ENCODE peak calls at places on chromosomes 6 and 20, in ten cellular contexts. One of them, this sample, is unnamed.
A peak's percentile ranks its signal among the peaks of the same experiment; 100 is the strongest.

GRCh38 chr20:19921349-19921793 is 95.8 kb upstream of the NAA20 start:
- DNase-seq in tibial nerve: no peak
- DNase-seq in testis: no peak
- DNase-seq in ovary: no peak
- DNase-seq in GM12892: no peak
- DNase-seq in stomach: no peak
- DNase-seq in lower leg skin: no peak
- DNase-seq in H1: peak; percentile 55
- DNase-seq in IMR-90: no peak
- DNase-seq in vagina: no peak
- DNase-seq in this sample: peak; percentile 17

GRCh38 chr6:155883741-155884140 is 428.1 kb upstream of the NOX3 start:
- DNase-seq in lower leg skin: no peak
- DNase-seq in IMR-90: peak; percentile 76
- DNase-seq in GM12892: no peak
- DNase-seq in testis: peak; percentile 43
- DNase-seq in vagina: no peak
- DNase-seq in stomach: no peak
- DNase-seq in H1: no peak
- DNase-seq in ovary: no peak
- DNase-seq in tibial nerve: no peak
- DNase-seq in this sample: no peak

GRCh38 chr6:53359843-53360834 is 11.4 kb upstream of the ELOVL5 start:
- DNase-seq in testis: peak; percentile 53
- DNase-seq in vagina: no peak
- DNase-seq in tibial nerve: no peak
- DNase-seq in IMR-90: peak; percentile 13
- DNase-seq in H1: no peak
- DNase-seq in GM12892: no peak
- DNase-seq in lower leg skin: no peak
- DNase-seq in ovary: no peak
- DNase-seq in stomach: no peak
- DNase-seq in this sample: peak; percentile 13

GRCh38 chr6:50822078-50822476 is 3.4 kb downstream of the TFAP2B start:
- DNase-seq in GM12892: no peak
- DNase-seq in IMR-90: no peak
- DNase-seq in ovary: no peak
- DNase-seq in testis: no peak
- DNase-seq in lower leg skin: no peak
- DNase-seq in tibial nerve: no peak
- DNase-seq in vagina: no peak
- DNase-seq in stomach: no peak
- DNase-seq in H1: no peak
- DNase-seq in this sample: no peak

GRCh38 chr20:25270829-25271251 is 23.0 kb downstream of the PYGB start:
- DNase-seq in stomach: peak; percentile 33
- DNase-seq in IMR-90: no peak
- DNase-seq in vagina: no peak
- DNase-seq in tibial nerve: no peak
- DNase-seq in H1: peak; percentile 29
- DNase-seq in testis: peak; percentile 9
- DNase-seq in ovary: no peak
- DNase-seq in lower leg skin: peak; percentile 50
- DNase-seq in GM12892: no peak
- DNase-seq in this sample: peak; percentile 0

GRCh38 chr6:16163535-16164300 is 34.8 kb downstream of the MYLIP start:
- DNase-seq in IMR-90: no peak
- DNase-seq in lower leg skin: no peak
- DNase-seq in testis: no peak
- DNase-seq in GM12892: no peak
- DNase-seq in stomach: no peak
- DNase-seq in tibial nerve: no peak
- DNase-seq in H1: no peak
- DNase-seq in ovary: no peak
- DNase-seq in vagina: no peak
- DNase-seq in this sample: no peak

GRCh38 chr6:90048191-90048969 is 154.1 kb downstream of the GJA10 start:
- DNase-seq in tibial nerve: no peak
- DNase-seq in stomach: no peak
- DNase-seq in IMR-90: no peak
- DNase-seq in GM12892: no peak
- DNase-seq in lower leg skin: no peak
- DNase-seq in testis: no peak
- DNase-seq in ovary: no peak
- DNase-seq in vagina: peak; percentile 64
- DNase-seq in H1: no peak
- DNase-seq in this sample: no peak

GRCh38 chr20:58162976-58163375 is 65.5 kb downstream of the ANKRD60 start:
- DNase-seq in GM12892: no peak
- DNase-seq in stomach: no peak
- DNase-seq in testis: no peak
- DNase-seq in vagina: no peak
- DNase-seq in H1: no peak
- DNase-seq in ovary: no peak
- DNase-seq in lower leg skin: no peak
- DNase-seq in IMR-90: no peak
- DNase-seq in tibial nerve: no peak
- DNase-seq in this sample: no peak

GRCh38 chr6:136549359-136550044 is 720 bp downstream of the MAP7 start:
- DNase-seq in tibial nerve: no peak
- DNase-seq in H1: peak; percentile 83
- DNase-seq in ovary: no peak
- DNase-seq in stomach: peak; percentile 31
- DNase-seq in lower leg skin: peak; percentile 83
- DNase-seq in testis: peak; percentile 70
- DNase-seq in vagina: no peak
- DNase-seq in GM12892: no peak
- DNase-seq in IMR-90: no peak
- DNase-seq in this sample: peak; percentile 30

DNA sequence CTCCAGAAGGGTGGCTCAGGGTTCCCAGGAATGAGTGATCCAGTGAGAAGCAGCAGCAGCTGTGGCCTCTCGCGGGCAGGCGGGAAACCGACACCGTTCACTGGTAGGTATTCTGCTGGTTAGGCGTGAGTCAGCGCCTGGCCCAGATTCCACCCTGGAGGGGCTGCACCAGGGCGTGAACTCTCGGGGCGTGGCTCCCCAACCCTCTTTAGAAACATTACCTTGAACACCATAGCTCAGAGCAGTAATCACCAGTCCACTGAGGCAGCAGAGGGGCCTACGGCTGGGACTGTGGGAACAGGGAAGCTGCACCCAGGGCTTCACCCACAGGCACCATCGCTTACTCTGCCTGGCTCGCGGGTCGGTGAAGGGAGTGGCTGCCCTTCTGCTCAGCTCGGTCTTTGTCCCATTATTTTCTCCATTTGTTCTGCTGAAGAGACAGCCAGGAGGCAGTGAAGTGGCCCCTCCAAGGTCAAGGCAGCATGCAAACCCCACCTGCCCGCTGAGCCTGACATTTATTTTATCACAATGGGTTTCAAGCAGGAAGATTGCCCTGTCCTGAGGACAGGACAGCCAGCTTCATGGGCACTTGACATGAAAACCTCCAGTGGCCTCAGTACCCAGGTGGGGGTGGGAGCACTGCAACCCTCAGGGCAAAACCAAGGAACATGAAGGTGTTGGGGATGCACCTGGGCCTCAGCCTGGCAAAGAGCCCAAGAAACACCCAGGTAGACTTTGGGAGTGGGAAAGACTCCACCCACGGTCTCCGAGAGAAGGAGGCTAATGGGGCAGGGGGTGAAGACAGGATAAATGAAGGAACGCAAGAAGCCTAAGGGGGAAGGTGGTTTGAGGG is 51.0 kb upstream of the CD93 start:
- DNase-seq in lower leg skin: no peak
- DNase-seq in H1: no peak
- DNase-seq in vagina: no peak
- DNase-seq in IMR-90: no peak
- DNase-seq in ovary: no peak
- DNase-seq in stomach: no peak
- DNase-seq in GM12892: no peak
- DNase-seq in testis: no peak
- DNase-seq in tibial nerve: no peak
- DNase-seq in this sample: no peak
- TF ChIP-seq POLR2A in lower leg skin: no peak
- TF ChIP-seq POLR2A in H1: no peak
- TF ChIP-seq POLR2A in vagina: no peak
- TF ChIP-seq POLR2A in IMR-90: no peak
- TF ChIP-seq POLR2A in ovary: no peak
- TF ChIP-seq POLR2A in stomach: no peak
- TF ChIP-seq POLR2A in GM12892: no peak
- TF ChIP-seq POLR2A in testis: no peak
- TF ChIP-seq POLR2A in tibial nerve: no peak
- TF ChIP-seq POLR2A in this sample: no peak

DNA sequence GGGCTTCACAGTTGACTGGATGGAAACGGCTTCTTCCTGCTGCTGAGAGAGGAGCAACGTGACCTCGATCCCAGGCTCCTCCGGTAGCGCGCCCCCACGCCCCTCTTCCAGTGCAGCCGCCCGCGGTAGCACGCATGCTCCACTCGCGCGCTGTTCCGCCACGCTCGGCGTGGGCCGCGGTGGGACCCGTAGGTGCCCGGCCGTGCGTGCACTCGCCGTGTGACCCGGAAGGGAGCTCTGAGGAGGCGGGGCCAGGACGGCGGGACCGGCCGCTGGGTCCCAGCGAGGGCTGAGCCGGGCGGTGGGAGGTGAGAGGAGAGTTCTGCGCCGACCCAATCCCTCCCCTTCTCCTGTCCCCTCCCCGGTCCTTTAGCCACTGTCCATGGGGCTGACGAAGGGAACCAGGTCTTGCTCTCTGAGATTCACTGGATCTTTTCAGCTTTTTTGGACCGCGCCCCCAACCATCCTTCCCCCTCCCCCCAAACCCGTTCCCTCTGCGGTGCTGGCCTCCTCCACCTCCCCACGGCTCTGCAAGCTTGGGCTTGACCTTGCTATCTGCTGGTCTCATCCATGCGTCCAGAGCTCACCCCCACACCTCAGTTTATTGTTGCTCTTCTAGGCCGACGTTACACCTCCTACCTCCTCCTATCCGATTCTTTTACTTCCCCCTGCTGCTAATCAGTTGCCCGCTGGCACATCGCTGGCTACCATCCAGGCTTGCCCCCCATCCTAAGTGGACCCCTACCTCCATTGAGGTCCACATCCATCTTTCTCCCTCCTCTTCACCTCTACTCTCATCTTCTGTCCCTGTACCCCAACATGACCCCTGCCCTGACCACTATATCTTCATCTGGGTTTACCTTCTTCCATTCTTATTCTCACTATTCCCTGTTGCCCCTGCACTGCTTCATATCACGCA is at the start of gene CUL9:
- DNase-seq in stomach: peak; percentile 88
- DNase-seq in vagina: no peak
- DNase-seq in IMR-90: peak; percentile 58
- DNase-seq in GM12892: peak; percentile 94
- DNase-seq in testis: peak; percentile 92
- DNase-seq in H1: peak; percentile 90
- DNase-seq in tibial nerve: peak; percentile 68
- DNase-seq in lower leg skin: peak; percentile 96
- DNase-seq in ovary: peak; percentile 87
- DNase-seq in this sample: peak; percentile 89
- TF ChIP-seq POLR2A in stomach: no peak
- TF ChIP-seq POLR2A in vagina: peak; percentile 28
- TF ChIP-seq POLR2A in IMR-90: peak; percentile 37
- TF ChIP-seq POLR2A in GM12892: peak; percentile 86
- TF ChIP-seq POLR2A in testis: no peak
- TF ChIP-seq POLR2A in H1: peak; percentile 92
- TF ChIP-seq POLR2A in tibial nerve: peak; percentile 56
- TF ChIP-seq POLR2A in lower leg skin: no peak
- TF ChIP-seq POLR2A in ovary: peak; percentile 33
- TF ChIP-seq POLR2A in this sample: peak; percentile 75

DNA sequence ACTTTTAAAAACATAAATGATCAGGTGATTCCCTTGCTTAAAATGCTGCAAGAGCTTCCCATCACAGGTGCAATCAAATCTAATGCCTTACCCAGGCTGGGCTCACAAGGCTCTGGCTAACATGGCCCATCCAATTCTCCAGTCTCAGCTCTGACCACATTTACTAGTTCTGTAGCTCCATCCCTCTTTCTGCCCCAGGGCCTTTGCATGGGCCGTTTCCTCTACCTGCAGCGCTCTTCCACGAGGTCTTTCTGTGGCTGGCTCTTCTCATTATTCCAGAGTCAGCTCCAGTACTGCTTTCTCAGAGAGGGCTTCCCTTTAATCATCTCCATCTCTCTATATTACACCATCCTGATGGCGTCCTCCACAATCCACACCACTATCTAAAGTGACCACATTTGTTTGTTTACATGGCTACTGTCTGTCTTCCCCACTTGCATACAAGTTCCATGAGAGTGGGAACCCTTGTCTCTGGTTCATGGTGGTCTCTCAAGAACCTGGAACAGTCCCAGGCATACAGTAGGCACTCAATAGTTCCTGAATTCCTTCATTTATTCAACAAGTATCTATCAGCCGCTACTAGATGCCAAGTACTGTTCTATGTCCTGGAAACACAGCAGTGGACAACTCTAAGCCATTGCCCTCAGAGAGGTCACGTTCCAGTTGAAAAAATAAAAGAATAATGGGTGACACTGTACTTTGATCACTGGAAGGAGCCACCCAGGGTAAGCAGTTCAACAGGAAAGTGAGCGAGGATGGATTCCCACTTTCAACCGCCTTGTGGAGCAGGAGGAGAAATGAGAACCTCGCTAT is 12.6 kb downstream of the CYP24A1 start:
- DNase-seq in vagina: no peak
- DNase-seq in ovary: no peak
- DNase-seq in IMR-90: no peak
- DNase-seq in stomach: no peak
- DNase-seq in tibial nerve: no peak
- DNase-seq in testis: no peak
- DNase-seq in GM12892: no peak
- DNase-seq in H1: no peak
- DNase-seq in lower leg skin: no peak
- DNase-seq in this sample: no peak
- TF ChIP-seq POLR2A in vagina: no peak
- TF ChIP-seq POLR2A in ovary: no peak
- TF ChIP-seq POLR2A in IMR-90: no peak
- TF ChIP-seq POLR2A in stomach: no peak
- TF ChIP-seq POLR2A in tibial nerve: no peak
- TF ChIP-seq POLR2A in testis: no peak
- TF ChIP-seq POLR2A in GM12892: no peak
- TF ChIP-seq POLR2A in H1: no peak
- TF ChIP-seq POLR2A in lower leg skin: no peak
- TF ChIP-seq POLR2A in this sample: no peak

DNA sequence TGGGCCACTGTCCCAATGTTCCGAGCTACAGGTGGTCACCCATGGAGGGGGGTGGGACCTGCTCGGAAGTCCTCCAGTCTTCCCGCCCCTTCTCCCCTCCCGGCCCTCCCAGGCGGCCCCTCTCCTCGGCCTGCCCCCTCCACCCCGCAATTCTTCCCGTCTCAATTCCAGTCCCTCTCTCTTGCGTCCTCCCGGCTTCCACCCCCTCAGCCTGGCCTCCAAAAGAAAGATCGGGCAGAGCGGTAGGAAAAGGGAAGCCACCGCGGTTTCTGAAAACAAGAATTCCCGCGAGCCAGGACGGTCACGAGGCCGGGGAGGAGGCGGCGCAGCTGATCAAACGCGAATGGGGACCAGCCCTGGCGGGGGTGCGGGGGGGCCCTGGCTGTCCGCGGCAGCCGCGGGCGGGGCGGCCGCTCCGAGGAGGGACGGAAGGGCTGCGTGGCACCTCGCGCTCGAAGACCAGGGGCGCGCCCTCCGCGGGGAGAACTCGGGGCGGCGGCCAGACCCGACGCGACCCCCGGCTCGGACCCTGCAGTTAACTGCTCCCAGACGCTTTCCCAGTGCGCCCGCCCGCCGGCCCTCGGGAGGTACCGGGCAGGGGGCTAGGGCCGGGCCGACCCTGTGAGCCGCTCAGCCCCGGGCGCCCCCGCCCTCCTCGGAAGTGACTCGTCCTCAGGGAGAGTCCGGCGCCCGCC is 1.0 kb downstream of the PXDC1 start:
- DNase-seq in tibial nerve: peak; percentile 89
- DNase-seq in lower leg skin: peak; percentile 98
- DNase-seq in testis: peak; percentile 91
- DNase-seq in H1: peak; percentile 76
- DNase-seq in vagina: no peak
- DNase-seq in stomach: peak; percentile 87
- DNase-seq in GM12892: peak; percentile 37
- DNase-seq in IMR-90: peak; percentile 72
- DNase-seq in ovary: peak; percentile 86
- DNase-seq in this sample: peak; percentile 93
- TF ChIP-seq POLR2A in tibial nerve: peak; percentile 89
- TF ChIP-seq POLR2A in lower leg skin: no peak
- TF ChIP-seq POLR2A in testis: peak; percentile 30
- TF ChIP-seq POLR2A in H1: no peak
- TF ChIP-seq POLR2A in vagina: peak; percentile 79
- TF ChIP-seq POLR2A in stomach: no peak
- TF ChIP-seq POLR2A in GM12892: no peak
- TF ChIP-seq POLR2A in IMR-90: peak; percentile 44
- TF ChIP-seq POLR2A in ovary: peak; percentile 67
- TF ChIP-seq POLR2A in this sample: peak; percentile 93